ENCODE peak calls at places on chromosomes 4 and X, in seven cellular contexts. One of them, this sample, is unnamed.
A peak's percentile ranks its signal among the peaks of the same experiment; 100 is the strongest.

GRCh38 chr4:163755013-163755412 is 260.5 kb downstream of the TMA16 start:
- DNase-seq in CD8-positive, alpha-beta memory T cell: no peak
- DNase-seq in caudate nucleus: no peak
- DNase-seq in CD8-positive, alpha-beta T cell: no peak
- DNase-seq in A549: peak; percentile 7
- DNase-seq in adrenal gland: no peak
- DNase-seq in CD4-positive, alpha-beta memory T cell: peak; percentile 42
- DNase-seq in this sample: no peak

GRCh38 chr4:80309301-80310004 is 26.1 kb upstream of the CFAP299 start:
- DNase-seq in CD8-positive, alpha-beta memory T cell: no peak
- DNase-seq in caudate nucleus: no peak
- DNase-seq in CD8-positive, alpha-beta T cell: no peak
- DNase-seq in A549: peak; percentile 6
- DNase-seq in adrenal gland: no peak
- DNase-seq in CD4-positive, alpha-beta memory T cell: no peak
- DNase-seq in this sample: no peak

GRCh38 chrX:94576367-94577004 is 902.5 kb downstream of the FAM133A start:
- DNase-seq in CD8-positive, alpha-beta memory T cell: no peak
- DNase-seq in caudate nucleus: no peak
- DNase-seq in CD8-positive, alpha-beta T cell: no peak
- DNase-seq in A549: no peak
- DNase-seq in adrenal gland: no peak
- DNase-seq in CD4-positive, alpha-beta memory T cell: no peak
- DNase-seq in this sample: no peak

GRCh38 chrX:108036298-108036973 is 8.4 kb upstream of the VSIG1 start:
- DNase-seq in CD8-positive, alpha-beta memory T cell: no peak
- DNase-seq in caudate nucleus: no peak
- DNase-seq in CD8-positive, alpha-beta T cell: no peak
- DNase-seq in A549: peak; percentile 97
- DNase-seq in adrenal gland: no peak
- DNase-seq in CD4-positive, alpha-beta memory T cell: no peak
- DNase-seq in this sample: no peak

GRCh38 chrX:151386838-151387459 is 10.1 kb upstream of the VMA21 start:
- DNase-seq in CD8-positive, alpha-beta memory T cell: no peak
- DNase-seq in caudate nucleus: no peak
- DNase-seq in CD8-positive, alpha-beta T cell: no peak
- DNase-seq in A549: no peak
- DNase-seq in adrenal gland: no peak
- DNase-seq in CD4-positive, alpha-beta memory T cell: no peak
- DNase-seq in this sample: no peak

GRCh38 chr4:18593297-18594002 is 571.9 kb upstream of the LCORL start:
- DNase-seq in CD8-positive, alpha-beta memory T cell: peak; percentile 60
- DNase-seq in caudate nucleus: peak; percentile 26
- DNase-seq in CD8-positive, alpha-beta T cell: peak; percentile 19
- DNase-seq in A549: peak; percentile 64
- DNase-seq in adrenal gland: peak; percentile 64
- DNase-seq in CD4-positive, alpha-beta memory T cell: peak; percentile 60
- DNase-seq in this sample: no peak

GRCh38 chrX:10393899-10394298 is 226.5 kb downstream of the MID1 start:
- DNase-seq in CD8-positive, alpha-beta memory T cell: no peak
- DNase-seq in caudate nucleus: no peak
- DNase-seq in CD8-positive, alpha-beta T cell: no peak
- DNase-seq in A549: peak; percentile 13
- DNase-seq in adrenal gland: no peak
- DNase-seq in CD4-positive, alpha-beta memory T cell: no peak
- DNase-seq in this sample: no peak

GRCh38 chr4:140903522-140903928 is 147.3 kb upstream of the TBC1D9 start:
- DNase-seq in CD8-positive, alpha-beta memory T cell: no peak
- DNase-seq in caudate nucleus: no peak
- DNase-seq in CD8-positive, alpha-beta T cell: no peak
- DNase-seq in A549: no peak
- DNase-seq in adrenal gland: no peak
- DNase-seq in CD4-positive, alpha-beta memory T cell: no peak
- DNase-seq in this sample: no peak

GRCh38 chrX:105126201-105126600 is 94.3 kb downstream of the TEX13A start:
- DNase-seq in CD8-positive, alpha-beta memory T cell: no peak
- DNase-seq in caudate nucleus: no peak
- DNase-seq in CD8-positive, alpha-beta T cell: no peak
- DNase-seq in A549: no peak
- DNase-seq in adrenal gland: no peak
- DNase-seq in CD4-positive, alpha-beta memory T cell: no peak
- DNase-seq in this sample: no peak

GRCh38 chr4:176769519-176769918 is 23.2 kb downstream of the VEGFC start:
- DNase-seq in CD8-positive, alpha-beta memory T cell: no peak
- DNase-seq in caudate nucleus: no peak
- DNase-seq in CD8-positive, alpha-beta T cell: no peak
- DNase-seq in A549: peak; percentile 49
- DNase-seq in adrenal gland: no peak
- DNase-seq in CD4-positive, alpha-beta memory T cell: no peak
- DNase-seq in this sample: no peak

GRCh38 chr4:185738038-185738552 is 73.9 kb downstream of the SORBS2 start:
- DNase-seq in CD8-positive, alpha-beta memory T cell: no peak
- DNase-seq in caudate nucleus: no peak
- DNase-seq in CD8-positive, alpha-beta T cell: no peak
- DNase-seq in A549: no peak
- DNase-seq in adrenal gland: no peak
- DNase-seq in CD4-positive, alpha-beta memory T cell: no peak
- DNase-seq in this sample: no peak

GRCh38 chr4:575281-576141 is 584 bp downstream of the TMEM271 start:
- DNase-seq in CD8-positive, alpha-beta memory T cell: no peak
- DNase-seq in caudate nucleus: no peak
- DNase-seq in CD8-positive, alpha-beta T cell: no peak
- DNase-seq in A549: no peak
- DNase-seq in adrenal gland: peak; percentile 43
- DNase-seq in CD4-positive, alpha-beta memory T cell: no peak
- DNase-seq in this sample: no peak

GRCh38 chrX:10902001-10902400 is 209.1 kb upstream of the HCCS start:
- DNase-seq in CD8-positive, alpha-beta memory T cell: no peak
- DNase-seq in caudate nucleus: no peak
- DNase-seq in CD8-positive, alpha-beta T cell: no peak
- DNase-seq in A549: peak; percentile 14
- DNase-seq in adrenal gland: no peak
- DNase-seq in CD4-positive, alpha-beta memory T cell: no peak
- DNase-seq in this sample: no peak

GRCh38 chr4:16250665-16251365 is 24.5 kb upstream of the TAPT1 start:
- DNase-seq in CD8-positive, alpha-beta memory T cell: no peak
- DNase-seq in caudate nucleus: no peak
- DNase-seq in CD8-positive, alpha-beta T cell: no peak
- DNase-seq in A549: peak; percentile 65
- DNase-seq in adrenal gland: no peak
- DNase-seq in CD4-positive, alpha-beta memory T cell: no peak
- DNase-seq in this sample: no peak

GRCh38 chr4:149499726-149500125 is 315.9 kb downstream of the IQCM start:
- DNase-seq in CD8-positive, alpha-beta memory T cell: no peak
- DNase-seq in caudate nucleus: no peak
- DNase-seq in CD8-positive, alpha-beta T cell: no peak
- DNase-seq in A549: no peak
- DNase-seq in adrenal gland: no peak
- DNase-seq in CD4-positive, alpha-beta memory T cell: no peak
- DNase-seq in this sample: no peak

GRCh38 chr4:168505996-168506395 is 9.1 kb downstream of the PALLD start:
- DNase-seq in CD8-positive, alpha-beta memory T cell: no peak
- DNase-seq in caudate nucleus: no peak
- DNase-seq in CD8-positive, alpha-beta T cell: no peak
- DNase-seq in A549: no peak
- DNase-seq in adrenal gland: no peak
- DNase-seq in CD4-positive, alpha-beta memory T cell: no peak
- DNase-seq in this sample: no peak

GRCh38 chr4:184268574-184269160 is 51.0 kb upstream of the ENPP6 start:
- DNase-seq in CD8-positive, alpha-beta memory T cell: no peak
- DNase-seq in caudate nucleus: no peak
- DNase-seq in CD8-positive, alpha-beta T cell: no peak
- DNase-seq in A549: peak; percentile 17
- DNase-seq in adrenal gland: peak; percentile 1
- DNase-seq in CD4-positive, alpha-beta memory T cell: no peak
- DNase-seq in this sample: no peak

GRCh38 chr4:10983274-10983673 is 298.7 kb upstream of the CLNK start:
- DNase-seq in CD8-positive, alpha-beta memory T cell: no peak
- DNase-seq in caudate nucleus: no peak
- DNase-seq in CD8-positive, alpha-beta T cell: no peak
- DNase-seq in A549: no peak
- DNase-seq in adrenal gland: no peak
- DNase-seq in CD4-positive, alpha-beta memory T cell: peak; percentile 27
- DNase-seq in this sample: no peak

GRCh38 chr4:8560265-8561047 is 19.7 kb upstream of the GPR78 start:
- DNase-seq in CD8-positive, alpha-beta memory T cell: no peak
- DNase-seq in caudate nucleus: no peak
- DNase-seq in CD8-positive, alpha-beta T cell: no peak
- DNase-seq in A549: peak; percentile 19
- DNase-seq in adrenal gland: no peak
- DNase-seq in CD4-positive, alpha-beta memory T cell: no peak
- DNase-seq in this sample: no peak

GRCh38 chrX:53321216-53321942 is 40.0 kb upstream of the IQSEC2 start:
- DNase-seq in CD8-positive, alpha-beta memory T cell: no peak
- DNase-seq in caudate nucleus: no peak
- DNase-seq in CD8-positive, alpha-beta T cell: no peak
- DNase-seq in A549: no peak
- DNase-seq in adrenal gland: peak; percentile 20
- DNase-seq in CD4-positive, alpha-beta memory T cell: no peak
- DNase-seq in this sample: no peak

GRCh38 chr4:32569844-32570243 is 1849.7 kb downstream of the PCDH7 start:
- DNase-seq in CD8-positive, alpha-beta memory T cell: no peak
- DNase-seq in caudate nucleus: no peak
- DNase-seq in CD8-positive, alpha-beta T cell: no peak
- DNase-seq in A549: no peak
- DNase-seq in adrenal gland: no peak
- DNase-seq in CD4-positive, alpha-beta memory T cell: no peak
- DNase-seq in this sample: no peak

DNA sequence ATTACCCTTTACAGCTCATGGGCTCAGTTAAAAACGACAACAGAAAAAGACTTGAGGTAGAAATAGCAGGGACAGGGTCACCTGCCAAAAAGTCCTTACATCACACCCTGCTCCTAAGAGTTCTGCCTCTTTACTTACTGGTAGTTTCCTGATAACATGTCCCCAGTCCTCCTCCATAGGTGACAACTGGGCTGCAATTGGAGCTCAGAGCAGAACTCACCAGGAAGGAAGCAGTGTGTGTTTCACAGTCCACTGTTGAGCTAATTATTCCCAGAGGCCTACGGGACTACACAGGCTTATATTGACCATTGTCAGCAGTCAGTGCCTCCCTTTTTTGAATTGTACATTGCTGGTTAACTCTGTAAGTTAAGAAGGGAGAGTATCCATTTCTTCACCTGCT is 71.0 kb upstream of the FAM9C start:
- DNase-seq in CD8-positive, alpha-beta memory T cell: no peak
- DNase-seq in caudate nucleus: no peak
- DNase-seq in CD8-positive, alpha-beta T cell: no peak
- DNase-seq in A549: no peak
- DNase-seq in adrenal gland: no peak
- DNase-seq in CD4-positive, alpha-beta memory T cell: no peak
- DNase-seq in this sample: no peak
- H3K27ac ChIP-seq in CD8-positive, alpha-beta memory T cell: no peak overlapping the region
- H3K27ac ChIP-seq in caudate nucleus: no peak overlapping the region
- H3K27ac ChIP-seq in CD8-positive, alpha-beta T cell: no peak overlapping the region
- H3K27ac ChIP-seq in A549: peak overlapping the region; percentile 95
- H3K27ac ChIP-seq in adrenal gland: no peak overlapping the region
- H3K27ac ChIP-seq in CD4-positive, alpha-beta memory T cell: no peak overlapping the region
- H3K27ac ChIP-seq in this sample: peak overlapping the region; percentile 33

DNA sequence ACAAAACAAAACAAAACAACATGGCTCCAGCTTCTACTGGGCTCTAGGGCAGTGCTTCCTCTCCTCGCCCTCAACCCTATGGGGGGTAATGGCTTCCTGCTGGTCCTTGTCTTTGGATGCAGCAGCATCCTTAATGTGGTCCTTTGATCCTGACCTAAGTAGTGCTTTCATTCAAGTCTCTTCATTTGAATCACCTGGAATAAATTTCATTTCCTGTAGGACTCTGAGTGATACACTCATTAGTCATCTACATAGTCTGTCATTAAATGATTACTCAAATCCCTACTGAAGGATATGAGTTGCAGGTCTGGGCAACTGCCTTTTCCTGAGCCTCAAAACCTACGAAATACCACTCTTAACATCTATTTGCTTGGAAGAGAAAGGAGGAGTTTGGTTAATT is 54.5 kb downstream of the RHOH start:
- DNase-seq in CD8-positive, alpha-beta memory T cell: no peak
- DNase-seq in caudate nucleus: no peak
- DNase-seq in CD8-positive, alpha-beta T cell: no peak
- DNase-seq in A549: peak; percentile 42
- DNase-seq in adrenal gland: no peak
- DNase-seq in CD4-positive, alpha-beta memory T cell: no peak
- DNase-seq in this sample: no peak
- H3K27ac ChIP-seq in CD8-positive, alpha-beta memory T cell: no peak overlapping the region
- H3K27ac ChIP-seq in caudate nucleus: no peak overlapping the region
- H3K27ac ChIP-seq in CD8-positive, alpha-beta T cell: no peak overlapping the region
- H3K27ac ChIP-seq in A549: peak overlapping the region; percentile 66
- H3K27ac ChIP-seq in adrenal gland: no peak overlapping the region
- H3K27ac ChIP-seq in CD4-positive, alpha-beta memory T cell: no peak overlapping the region
- H3K27ac ChIP-seq in this sample: no peak overlapping the region

GRCh38 chr4:57078685-57079521 is 31.3 kb downstream of the IGFBP7 start:
- DNase-seq in CD8-positive, alpha-beta memory T cell: no peak
- DNase-seq in caudate nucleus: no peak
- DNase-seq in CD8-positive, alpha-beta T cell: no peak
- DNase-seq in A549: peak; percentile 55
- DNase-seq in adrenal gland: no peak
- DNase-seq in CD4-positive, alpha-beta memory T cell: no peak
- DNase-seq in this sample: no peak
- H3K27ac ChIP-seq in CD8-positive, alpha-beta memory T cell: no peak overlapping the region
- H3K27ac ChIP-seq in caudate nucleus: no peak overlapping the region
- H3K27ac ChIP-seq in CD8-positive, alpha-beta T cell: no peak overlapping the region
- H3K27ac ChIP-seq in A549: peak overlapping the region; percentile 92
- H3K27ac ChIP-seq in adrenal gland: peak overlapping the region; percentile 39
- H3K27ac ChIP-seq in CD4-positive, alpha-beta memory T cell: no peak overlapping the region
- H3K27ac ChIP-seq in this sample: peak overlapping the region; percentile 56

DNA sequence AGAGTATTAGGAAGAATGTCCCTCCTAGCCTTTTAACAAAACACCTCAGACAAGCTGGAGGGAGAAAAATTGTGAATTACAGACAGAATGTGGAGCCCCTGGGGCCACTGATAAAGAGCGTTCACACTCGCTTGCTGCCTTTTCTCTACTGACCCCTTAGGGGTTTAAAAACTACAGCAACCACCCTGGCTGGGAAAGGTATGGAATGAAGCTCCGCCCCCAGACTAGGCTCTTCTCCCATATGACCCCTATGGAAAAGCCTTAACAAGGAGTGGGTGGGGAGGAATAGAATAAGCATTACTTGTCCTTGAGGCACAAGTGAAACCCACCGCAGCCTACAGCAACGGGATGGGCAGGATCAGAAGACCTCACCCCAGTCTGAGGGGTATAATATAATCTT is 26.3 kb downstream of the ANKRD50 start:
- DNase-seq in CD8-positive, alpha-beta memory T cell: no peak
- DNase-seq in caudate nucleus: no peak
- DNase-seq in CD8-positive, alpha-beta T cell: no peak
- DNase-seq in A549: no peak
- DNase-seq in adrenal gland: no peak
- DNase-seq in CD4-positive, alpha-beta memory T cell: no peak
- DNase-seq in this sample: no peak
- H3K27ac ChIP-seq in CD8-positive, alpha-beta memory T cell: no peak overlapping the region
- H3K27ac ChIP-seq in caudate nucleus: no peak overlapping the region
- H3K27ac ChIP-seq in CD8-positive, alpha-beta T cell: no peak overlapping the region
- H3K27ac ChIP-seq in A549: no peak overlapping the region
- H3K27ac ChIP-seq in adrenal gland: no peak overlapping the region
- H3K27ac ChIP-seq in CD4-positive, alpha-beta memory T cell: no peak overlapping the region
- H3K27ac ChIP-seq in this sample: no peak overlapping the region

This sample was measured in esophagus squamous epithelium.